ENCODE peak calls at places on chromosomes 12 and 14, in four cellular contexts. J is heart left ventricle, N is coronary artery, V is foreskin fibroblast. Q is an unnamed sample.

GRCh38 chr14:21063479-21063878 is 5.9 kb downstream of the RNASE8 start:
- DNase-seq in J (no peak), N (no peak), V (no peak), Q (no peak)

GRCh38 chr12:129276408-129277042 is 423.2 kb downstream of the GLT1D1 start:
- DNase-seq in J (no peak), N (no peak), V (no peak), Q (no peak)

GRCh38 chr12:111444314-111444705 is 38.6 kb downstream of the SH2B3 start:
- DNase-seq in J (no peak), N (no peak), V (no peak), Q (no peak)

GRCh38 chr12:120839503-120839902 is 64.7 kb downstream of the SPPL3 start:
- DNase-seq in J (no peak), N (no peak), V (no peak), Q (no peak)

GRCh38 chr12:84502907-84503787 is 409.5 kb downstream of the SLC6A15 start:
- DNase-seq in J (no peak), N (no peak), V (peak), Q (peak)

GRCh38 chr14:69842671-69843407 is 36.4 kb upstream of the SMOC1 start:
- DNase-seq in J (no peak), N (no peak), V (no peak), Q (no peak)

GRCh38 chr14:70086685-70087379 is 101.9 kb downstream of the SLC8A3 start:
- DNase-seq in J (no peak), N (no peak), V (peak), Q (no peak)

GRCh38 chr14:28656704-28657255 is 109.8 kb upstream of the FOXG1 start:
- DNase-seq in J (no peak), N (no peak), V (no peak), Q (no peak)

GRCh38 chr12:29288031-29288430 is 92.9 kb downstream of the ERGIC2 start:
- DNase-seq in J (no peak), N (no peak), V (no peak), Q (no peak)

GRCh38 chr14:52188381-52188780 is 79.1 kb upstream of the PTGDR start:
- DNase-seq in J (no peak), N (no peak), V (peak), Q (no peak)

GRCh38 chr14:100665518-100666032 is 61.1 kb upstream of the DLK1 start:
- DNase-seq in J (no peak), N (no peak), V (no peak), Q (no peak)

GRCh38 chr14:103260629-103261124 is 73.4 kb upstream of the EIF5 start:
- DNase-seq in J (peak), N (no peak), V (peak), Q (no peak)

GRCh38 chr12:69161835-69162234 is 77.5 kb upstream of the CPSF6 start:
- DNase-seq in J (no peak), N (no peak), V (no peak), Q (no peak)

GRCh38 chr14:92503756-92504491 is 9.7 kb upstream of the RIN3 start:
- DNase-seq in J (no peak), N (peak), V (peak), Q (no peak)

GRCh38 chr12:97716356-97716755 is 253.8 kb downstream of the RMST start:
- DNase-seq in J (no peak), N (no peak), V (no peak), Q (no peak)

GRCh38 chr12:122785503-122785902 is 11.1 kb downstream of the CCDC62 start:
- DNase-seq in J (no peak), N (no peak), V (no peak), Q (no peak)

GRCh38 chr12:7788316-7788689 is 899 bp upstream of the NANOG start:
- DNase-seq in J (no peak), N (no peak), V (no peak), Q (no peak)

GRCh38 chr14:104216457-104216856 is 78.1 kb downstream of the KIF26A start:
- DNase-seq in J (no peak), N (no peak), V (no peak), Q (no peak)

GRCh38 chr14:105487449-105487985 is 831 bp downstream of the CRIP1 start:
- DNase-seq in J (no peak), N (no peak), V (no peak), Q (no peak)

GRCh38 chr12:55797068-55797467 is 20.5 kb downstream of the SARNP start:
- DNase-seq in J (no peak), N (no peak), V (peak), Q (no peak)

GRCh38 chr12:26668230-26668629 is 164.8 kb downstream of the ITPR2 start:
- DNase-seq in J (no peak), N (no peak), V (no peak), Q (no peak)

GRCh38 chr12:80161612-80162011 is 62.3 kb downstream of the OTOGL start:
- DNase-seq in J (no peak), N (no peak), V (no peak), Q (no peak)

GRCh38 chr14:21711360-21711961 is 37.8 kb upstream of the OR4E1 start:
- DNase-seq in J (no peak), N (no peak), V (peak), Q (peak)

GRCh38 chr14:101992708-101993107 is 28.3 kb downstream of the DYNC1H1 start:
- DNase-seq in J (no peak), N (no peak), V (no peak), Q (no peak)

GRCh38 chr14:22478670-22479069 is 110.4 kb downstream of the DAD1 start:
- DNase-seq in J (peak), N (no peak), V (no peak), Q (no peak)

GRCh38 chr14:96940009-96940408 is 142.8 kb downstream of the VRK1 start:
- DNase-seq in J (no peak), N (no peak), V (no peak), Q (no peak)

GRCh38 chr12:91154131-91154530 is 28.5 kb downstream of the DCN start:
- DNase-seq in J (no peak), N (no peak), V (no peak), Q (no peak)

GRCh38 chr12:122121341-122122192 is 43.0 kb downstream of the MLXIP start:
- DNase-seq in J (peak), N (no peak), V (no peak), Q (no peak)

GRCh38 chr12:87953257-87953860 is 75.8 kb downstream of the C12orf50 start:
- DNase-seq in J (no peak), N (no peak), V (peak), Q (peak)

GRCh38 chr12:79689477-79690155 is 1.1 kb downstream of the PAWR start:
- DNase-seq in J (peak), N (peak), V (no peak), Q (no peak)

GRCh38 chr14:95496690-95497241 is 19.7 kb downstream of the SYNE3 start:
- DNase-seq in J (no peak), N (no peak), V (peak), Q (no peak)

GRCh38 chr14:95495093-95495492 is 21.4 kb downstream of the SYNE3 start:
- DNase-seq in J (no peak), N (no peak), V (no peak), Q (no peak)

GRCh38 chr14:95495538-95496025 is 20.9 kb downstream of the SYNE3 start:
- DNase-seq in J (no peak), N (no peak), V (no peak), Q (no peak)

GRCh38 chr14:95497561-95498011 is 18.9 kb downstream of the SYNE3 start:
- DNase-seq in J (no peak), N (no peak), V (no peak), Q (no peak)

GRCh38 chr14:95496111-95496681 is 20.3 kb downstream of the SYNE3 start:
- DNase-seq in J (no peak), N (no peak), V (no peak), Q (no peak)
- H3K4me3 ChIP-seq in J (no peak), N (no peak), V (no peak), Q (no peak)

GRCh38 chr12:41189395-41190251 is 1.5 kb downstream of the PDZRN4 start:
- DNase-seq in J (no peak), N (no peak), V (no peak), Q (no peak)

GRCh38 chr12:41188058-41188840 is at the start of gene PDZRN4:
- DNase-seq in J (peak), N (no peak), V (no peak), Q (no peak)

GRCh38 chr12:41193321-41193720 is 5.2 kb downstream of the PDZRN4 start:
- DNase-seq in J (no peak), N (no peak), V (no peak), Q (no peak)

GRCh38 chr12:41188841-41189394 is 798 bp downstream of the PDZRN4 start:
- DNase-seq in J (no peak), N (no peak), V (no peak), Q (no peak)

DNA sequence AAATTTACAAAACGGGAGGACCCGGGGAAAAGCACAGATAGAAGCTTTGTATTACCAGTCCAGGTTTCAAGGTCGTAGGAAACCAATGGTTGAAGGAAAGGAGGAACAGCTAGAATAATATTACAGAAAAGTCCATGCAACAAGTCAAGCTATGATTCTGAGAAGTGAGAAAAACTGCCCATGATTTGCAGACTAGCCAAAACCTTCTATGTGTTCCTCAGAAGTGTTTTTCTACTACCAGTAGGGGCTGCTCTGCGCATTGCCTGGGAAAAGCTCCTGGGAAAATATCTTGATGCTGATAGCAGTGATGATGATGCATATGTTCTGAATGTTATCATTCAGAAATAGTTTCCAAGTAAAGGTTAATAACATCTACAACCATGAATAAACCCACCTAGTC is 2.2 kb downstream of the PDZRN4 start:
- DNase-seq in J (no peak), N (no peak), V (peak), Q (no peak)
- TF ChIP-seq CTCF in J (peak), N (peak), V (peak), Q (no peak)

GRCh38 chr12:49549735-49550710 is 11.2 kb downstream of the KCNH3 start:
- DNase-seq in J (no peak), N (no peak), V (no peak), Q (no peak)
- H3K4me3 ChIP-seq in J (peak), N (no peak), V (no peak), Q (no peak)

GRCh38 chr12:34387711-34388635 is 365.7 kb downstream of the ALG10 start:
- DNase-seq in J (no peak), N (no peak), V (no peak), Q (no peak)
- TF ChIP-seq CTCF in J (no peak), N (no peak), V (no peak), Q (no peak)

GRCh38 chr12:49263400-49263763 is 1.5 kb upstream of the TUBA1C start:
- DNase-seq in J (no peak), N (no peak), V (no peak), Q (no peak)

GRCh38 chr12:49260831-49261363 is 4.0 kb upstream of the TUBA1C start:
- DNase-seq in J (no peak), N (no peak), V (no peak), Q (no peak)

GRCh38 chr12:49261726-49262125 is 3.2 kb upstream of the TUBA1C start:
- DNase-seq in J (no peak), N (no peak), V (peak), Q (no peak)

GRCh38 chr12:49259452-49259851 is 5.4 kb upstream of the TUBA1C start:
- DNase-seq in J (no peak), N (no peak), V (no peak), Q (no peak)

DNA sequence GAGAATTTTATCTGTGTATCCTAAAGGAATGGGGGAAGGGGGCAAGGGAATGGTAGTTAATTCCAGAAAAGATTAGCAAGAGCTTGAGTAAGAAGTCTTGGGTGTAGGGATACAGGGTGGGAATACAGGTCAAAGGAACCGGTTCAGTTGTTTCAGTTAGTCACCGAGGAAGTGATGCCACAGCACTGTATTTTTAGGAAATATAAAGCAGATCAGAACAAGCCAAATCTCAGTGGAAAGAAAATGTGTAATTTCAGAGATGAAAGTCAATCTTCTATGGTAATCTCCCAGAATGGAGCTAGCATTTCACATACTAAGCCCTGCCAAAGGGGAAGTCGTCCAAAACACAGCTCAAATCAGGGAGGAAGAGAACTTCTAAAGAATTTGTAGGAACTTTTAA is 4.7 kb upstream of the TUBA1C start:
- DNase-seq in J (no peak), N (no peak), V (peak), Q (no peak)
- H3K4me3 ChIP-seq in J (no peak), N (no peak), V (no peak), Q (no peak)

GRCh38 chr12:100399095-100399494 is 42.2 kb downstream of the SLC17A8 start:
- DNase-seq in J (no peak), N (no peak), V (no peak), Q (no peak)

GRCh38 chr12:100401660-100402059 is 44.8 kb downstream of the SLC17A8 start:
- DNase-seq in J (no peak), N (no peak), V (peak), Q (peak)

GRCh38 chr12:100403446-100403845 is 46.6 kb downstream of the SLC17A8 start:
- DNase-seq in J (no peak), N (no peak), V (no peak), Q (no peak)

GRCh38 chr12:100404769-100405407 is 48.0 kb downstream of the SLC17A8 start:
- DNase-seq in J (no peak), N (no peak), V (peak), Q (no peak)
- TF ChIP-seq CTCF in J (no peak), N (no peak), V (peak), Q (peak)

GRCh38 chr12:62632521-62632920 is 165.9 kb downstream of the MON2 start:
- DNase-seq in J (peak), N (no peak), V (peak), Q (no peak)

GRCh38 chr12:62629971-62630739 is 163.5 kb downstream of the MON2 start:
- DNase-seq in J (no peak), N (no peak), V (no peak), Q (no peak)

GRCh38 chr12:62629413-62629812 is 162.8 kb downstream of the MON2 start:
- DNase-seq in J (no peak), N (no peak), V (no peak), Q (no peak)

GRCh38 chr12:62635630-62636029 is 169.0 kb downstream of the MON2 start:
- DNase-seq in J (no peak), N (no peak), V (no peak), Q (no peak)

GRCh38 chr12:62631531-62632520 is 165.2 kb downstream of the MON2 start:
- DNase-seq in J (peak), N (peak), V (peak), Q (peak)
- H3K4me3 ChIP-seq in J (peak), N (peak), V (peak), Q (peak)

Q was measured in AG04449.